ENCODE peak calls at places on chromosomes 3 and 15, in ten cellular contexts. One of them, this sample, is unnamed.

GRCh38 chr3:50378024-50378423 is 18.7 kb upstream of the TMEM115 start:
- DNase-seq in neural progenitor cell: no peak
- DNase-seq in heart left ventricle: no peak
- DNase-seq in activated CD4-positive, alpha-beta T cell treated with anti-CD3 and anti-CD28 coated beads, Interleukin-2, amount 10 ng/mL, durations not matched to agents 7 days and 5 days: no peak
- DNase-seq in cardiac septum: no peak
- DNase-seq in IMR-90: no peak
- DNase-seq in stomach: no peak
- DNase-seq in stimulated activated CD8-positive, alpha-beta memory T cell treated with anti-CD3 and anti-CD28 coated beads, Interleukin-12 subunit alpha, Interleukin-12 subunit beta, amount 100 ng/mL, for 4 hours: no peak
- DNase-seq in Karpas-422: no peak
- DNase-seq in SHP77: no peak
- DNase-seq in this sample: no peak

GRCh38 chr3:74883690-74884089 is 269.2 kb upstream of the CNTN3 start:
- DNase-seq in stimulated activated CD8-positive, alpha-beta memory T cell treated with anti-CD3 and anti-CD28 coated beads, Interleukin-12 subunit alpha, Interleukin-12 subunit beta, amount 100 ng/mL, for 4 hours: no peak
- DNase-seq in stomach: no peak
- DNase-seq in cardiac septum: no peak
- DNase-seq in heart left ventricle: no peak
- DNase-seq in activated CD4-positive, alpha-beta T cell treated with anti-CD3 and anti-CD28 coated beads, Interleukin-2, amount 10 ng/mL, durations not matched to agents 7 days and 5 days: no peak
- DNase-seq in neural progenitor cell: peak
- DNase-seq in IMR-90: peak
- DNase-seq in SHP77: no peak
- DNase-seq in Karpas-422: peak
- DNase-seq in this sample: no peak

GRCh38 chr3:20066848-20067617 is 26.8 kb downstream of the KAT2B start:
- DNase-seq in IMR-90: no peak
- DNase-seq in stomach: no peak
- DNase-seq in cardiac septum: no peak
- DNase-seq in heart left ventricle: peak
- DNase-seq in Karpas-422: no peak
- DNase-seq in activated CD4-positive, alpha-beta T cell treated with anti-CD3 and anti-CD28 coated beads, Interleukin-2, amount 10 ng/mL, durations not matched to agents 7 days and 5 days: no peak
- DNase-seq in neural progenitor cell: no peak
- DNase-seq in SHP77: no peak
- DNase-seq in stimulated activated CD8-positive, alpha-beta memory T cell treated with anti-CD3 and anti-CD28 coated beads, Interleukin-12 subunit alpha, Interleukin-12 subunit beta, amount 100 ng/mL, for 4 hours: no peak
- DNase-seq in this sample: peak

GRCh38 chr3:69085543-69086132 is 901 bp downstream of the ARL6IP5 start:
- DNase-seq in stimulated activated CD8-positive, alpha-beta memory T cell treated with anti-CD3 and anti-CD28 coated beads, Interleukin-12 subunit alpha, Interleukin-12 subunit beta, amount 100 ng/mL, for 4 hours: no peak
- DNase-seq in IMR-90: no peak
- DNase-seq in stomach: peak
- DNase-seq in heart left ventricle: peak
- DNase-seq in cardiac septum: no peak
- DNase-seq in neural progenitor cell: peak
- DNase-seq in SHP77: peak
- DNase-seq in Karpas-422: peak
- DNase-seq in activated CD4-positive, alpha-beta T cell treated with anti-CD3 and anti-CD28 coated beads, Interleukin-2, amount 10 ng/mL, durations not matched to agents 7 days and 5 days: no peak
- DNase-seq in this sample: no peak

GRCh38 chr3:171169443-171169842 is 142.9 kb upstream of the SLC2A2 start:
- DNase-seq in heart left ventricle: no peak
- DNase-seq in cardiac septum: no peak
- DNase-seq in stimulated activated CD8-positive, alpha-beta memory T cell treated with anti-CD3 and anti-CD28 coated beads, Interleukin-12 subunit alpha, Interleukin-12 subunit beta, amount 100 ng/mL, for 4 hours: no peak
- DNase-seq in Karpas-422: no peak
- DNase-seq in stomach: no peak
- DNase-seq in neural progenitor cell: no peak
- DNase-seq in IMR-90: no peak
- DNase-seq in activated CD4-positive, alpha-beta T cell treated with anti-CD3 and anti-CD28 coated beads, Interleukin-2, amount 10 ng/mL, durations not matched to agents 7 days and 5 days: no peak
- DNase-seq in SHP77: no peak
- DNase-seq in this sample: no peak

GRCh38 chr15:55823191-55823670 is 80.3 kb upstream of the PRTG start:
- DNase-seq in stimulated activated CD8-positive, alpha-beta memory T cell treated with anti-CD3 and anti-CD28 coated beads, Interleukin-12 subunit alpha, Interleukin-12 subunit beta, amount 100 ng/mL, for 4 hours: no peak
- DNase-seq in cardiac septum: no peak
- DNase-seq in IMR-90: peak
- DNase-seq in neural progenitor cell: no peak
- DNase-seq in SHP77: peak
- DNase-seq in stomach: no peak
- DNase-seq in heart left ventricle: no peak
- DNase-seq in Karpas-422: no peak
- DNase-seq in activated CD4-positive, alpha-beta T cell treated with anti-CD3 and anti-CD28 coated beads, Interleukin-2, amount 10 ng/mL, durations not matched to agents 7 days and 5 days: no peak
- DNase-seq in this sample: peak

GRCh38 chr15:57259511-57260143 is 116.7 kb upstream of the CGNL1 start:
- DNase-seq in neural progenitor cell: peak
- DNase-seq in stimulated activated CD8-positive, alpha-beta memory T cell treated with anti-CD3 and anti-CD28 coated beads, Interleukin-12 subunit alpha, Interleukin-12 subunit beta, amount 100 ng/mL, for 4 hours: no peak
- DNase-seq in stomach: no peak
- DNase-seq in SHP77: peak
- DNase-seq in IMR-90: no peak
- DNase-seq in activated CD4-positive, alpha-beta T cell treated with anti-CD3 and anti-CD28 coated beads, Interleukin-2, amount 10 ng/mL, durations not matched to agents 7 days and 5 days: no peak
- DNase-seq in Karpas-422: peak
- DNase-seq in cardiac septum: no peak
- DNase-seq in heart left ventricle: no peak
- DNase-seq in this sample: no peak

GRCh38 chr15:92538115-92538514 is 117.5 kb downstream of the FAM174B start:
- DNase-seq in IMR-90: no peak
- DNase-seq in activated CD4-positive, alpha-beta T cell treated with anti-CD3 and anti-CD28 coated beads, Interleukin-2, amount 10 ng/mL, durations not matched to agents 7 days and 5 days: no peak
- DNase-seq in cardiac septum: no peak
- DNase-seq in stomach: no peak
- DNase-seq in SHP77: no peak
- DNase-seq in stimulated activated CD8-positive, alpha-beta memory T cell treated with anti-CD3 and anti-CD28 coated beads, Interleukin-12 subunit alpha, Interleukin-12 subunit beta, amount 100 ng/mL, for 4 hours: no peak
- DNase-seq in neural progenitor cell: no peak
- DNase-seq in heart left ventricle: no peak
- DNase-seq in Karpas-422: no peak
- DNase-seq in this sample: no peak

GRCh38 chr3:157789162-157789561 is 285.9 kb upstream of the VEPH1 start:
- DNase-seq in cardiac septum: no peak
- DNase-seq in Karpas-422: no peak
- DNase-seq in neural progenitor cell: no peak
- DNase-seq in stimulated activated CD8-positive, alpha-beta memory T cell treated with anti-CD3 and anti-CD28 coated beads, Interleukin-12 subunit alpha, Interleukin-12 subunit beta, amount 100 ng/mL, for 4 hours: no peak
- DNase-seq in heart left ventricle: no peak
- DNase-seq in SHP77: no peak
- DNase-seq in stomach: no peak
- DNase-seq in activated CD4-positive, alpha-beta T cell treated with anti-CD3 and anti-CD28 coated beads, Interleukin-2, amount 10 ng/mL, durations not matched to agents 7 days and 5 days: no peak
- DNase-seq in IMR-90: no peak
- DNase-seq in this sample: no peak

GRCh38 chr3:85020828-85021227 is 62.0 kb downstream of the CADM2 start:
- DNase-seq in heart left ventricle: no peak
- DNase-seq in stimulated activated CD8-positive, alpha-beta memory T cell treated with anti-CD3 and anti-CD28 coated beads, Interleukin-12 subunit alpha, Interleukin-12 subunit beta, amount 100 ng/mL, for 4 hours: no peak
- DNase-seq in cardiac septum: no peak
- DNase-seq in Karpas-422: no peak
- DNase-seq in activated CD4-positive, alpha-beta T cell treated with anti-CD3 and anti-CD28 coated beads, Interleukin-2, amount 10 ng/mL, durations not matched to agents 7 days and 5 days: no peak
- DNase-seq in stomach: no peak
- DNase-seq in neural progenitor cell: no peak
- DNase-seq in SHP77: no peak
- DNase-seq in IMR-90: no peak
- DNase-seq in this sample: no peak

This sample was measured in BJ.